ENCODE peak calls at places on chromosomes 7 and 10, in six cellular contexts. One of them, this sample, is unnamed.

GRCh38 chr7:16668049-16668858 is 22.3 kb downstream of the BZW2 start:
- DNase-seq in heart right ventricle: peak; percentile 58
- DNase-seq in SK-N-SH: peak; percentile 54
- DNase-seq in AG04450: peak; percentile 95
- DNase-seq in HCT116: peak; percentile 91
- DNase-seq in uterus: peak; percentile 77
- DNase-seq in this sample: peak; percentile 91

GRCh38 chr10:121788115-121788514 is 139.7 kb downstream of the ATE1 start:
- DNase-seq in heart right ventricle: no peak
- DNase-seq in SK-N-SH: no peak
- DNase-seq in AG04450: no peak
- DNase-seq in HCT116: no peak
- DNase-seq in uterus: no peak
- DNase-seq in this sample: no peak

GRCh38 chr10:133384071-133384470 is 5.0 kb downstream of the PAOX start:
- DNase-seq in heart right ventricle: no peak
- DNase-seq in SK-N-SH: no peak
- DNase-seq in AG04450: no peak
- DNase-seq in HCT116: no peak
- DNase-seq in uterus: no peak
- DNase-seq in this sample: no peak

GRCh38 chr10:81820418-81820817 is 54.6 kb upstream of the NRG3 start:
- DNase-seq in heart right ventricle: no peak
- DNase-seq in SK-N-SH: peak; percentile 9
- DNase-seq in AG04450: no peak
- DNase-seq in HCT116: no peak
- DNase-seq in uterus: no peak
- DNase-seq in this sample: peak; percentile 14

GRCh38 chr7:156064921-156065386 is 252.7 kb upstream of the SHH start:
- DNase-seq in heart right ventricle: no peak
- DNase-seq in SK-N-SH: no peak
- DNase-seq in AG04450: no peak
- DNase-seq in HCT116: no peak
- DNase-seq in uterus: no peak
- DNase-seq in this sample: peak; percentile 60

GRCh38 chr7:142554555-142555532 is 194.4 kb upstream of the PRSS1 start:
- DNase-seq in heart right ventricle: no peak
- DNase-seq in SK-N-SH: no peak
- DNase-seq in AG04450: no peak
- DNase-seq in HCT116: no peak
- DNase-seq in uterus: no peak
- DNase-seq in this sample: no peak

GRCh38 chr7:101901661-101902491 is 84.5 kb downstream of the CUX1 start:
- DNase-seq in heart right ventricle: no peak
- DNase-seq in SK-N-SH: no peak
- DNase-seq in AG04450: no peak
- DNase-seq in HCT116: no peak
- DNase-seq in uterus: no peak
- DNase-seq in this sample: no peak

GRCh38 chr10:29078919-29079318 is 210.0 kb upstream of the LYZL1 start:
- DNase-seq in heart right ventricle: no peak
- DNase-seq in SK-N-SH: peak; percentile 14
- DNase-seq in AG04450: no peak
- DNase-seq in HCT116: no peak
- DNase-seq in uterus: no peak
- DNase-seq in this sample: no peak

GRCh38 chr10:51804861-51805260 is 105.5 kb upstream of the CSTF2T start:
- DNase-seq in heart right ventricle: no peak
- DNase-seq in SK-N-SH: no peak
- DNase-seq in AG04450: peak; percentile 7
- DNase-seq in HCT116: no peak
- DNase-seq in uterus: no peak
- DNase-seq in this sample: no peak

GRCh38 chr10:121608669-121609190 is 10.5 kb upstream of the FGFR2 start:
- DNase-seq in heart right ventricle: no peak
- DNase-seq in SK-N-SH: peak; percentile 97
- DNase-seq in AG04450: no peak
- DNase-seq in HCT116: peak; percentile 43
- DNase-seq in uterus: peak; percentile 57
- DNase-seq in this sample: peak; percentile 59

GRCh38 chr10:112955736-112956421 is 5.8 kb downstream of the TCF7L2 start:
- DNase-seq in heart right ventricle: no peak
- DNase-seq in SK-N-SH: no peak
- DNase-seq in AG04450: peak; percentile 83
- DNase-seq in HCT116: no peak
- DNase-seq in uterus: peak; percentile 48
- DNase-seq in this sample: no peak

GRCh38 chr10:69403519-69403918 is 13.2 kb downstream of the TACR2 start:
- DNase-seq in heart right ventricle: no peak
- DNase-seq in SK-N-SH: no peak
- DNase-seq in AG04450: peak; percentile 76
- DNase-seq in HCT116: no peak
- DNase-seq in uterus: peak; percentile 48
- DNase-seq in this sample: no peak

GRCh38 chr7:17405786-17406185 is 107.3 kb downstream of the AHR start:
- DNase-seq in heart right ventricle: no peak
- DNase-seq in SK-N-SH: no peak
- DNase-seq in AG04450: peak; percentile 76
- DNase-seq in HCT116: peak; percentile 18
- DNase-seq in uterus: no peak
- DNase-seq in this sample: no peak

GRCh38 chr7:134899729-134900128 is 86.6 kb upstream of the AGBL3 start:
- DNase-seq in heart right ventricle: no peak
- DNase-seq in SK-N-SH: no peak
- DNase-seq in AG04450: no peak
- DNase-seq in HCT116: peak; percentile 67
- DNase-seq in uterus: no peak
- DNase-seq in this sample: peak; percentile 50

GRCh38 chr10:89591111-89591795 is 53.8 kb downstream of the PANK1 start:
- DNase-seq in heart right ventricle: peak; percentile 31
- DNase-seq in SK-N-SH: no peak
- DNase-seq in AG04450: no peak
- DNase-seq in HCT116: no peak
- DNase-seq in uterus: no peak
- DNase-seq in this sample: peak; percentile 9

GRCh38 chr10:67618116-67618515 is 77.9 kb downstream of the CTNNA3 start:
- DNase-seq in heart right ventricle: no peak
- DNase-seq in SK-N-SH: no peak
- DNase-seq in AG04450: peak; percentile 63
- DNase-seq in HCT116: no peak
- DNase-seq in uterus: no peak
- DNase-seq in this sample: no peak

GRCh38 chr10:112759519-112759918 is 190.5 kb upstream of the TCF7L2 start:
- DNase-seq in heart right ventricle: no peak
- DNase-seq in SK-N-SH: no peak
- DNase-seq in AG04450: no peak
- DNase-seq in HCT116: no peak
- DNase-seq in uterus: no peak
- DNase-seq in this sample: no peak

GRCh38 chr10:6578221-6579192 is 1.6 kb downstream of the PRKCQ start:
- DNase-seq in heart right ventricle: no peak
- DNase-seq in SK-N-SH: no peak
- DNase-seq in AG04450: no peak
- DNase-seq in HCT116: no peak
- DNase-seq in uterus: no peak
- DNase-seq in this sample: no peak

GRCh38 chr7:159191236-159191635 is 46.6 kb upstream of the VIPR2 start:
- DNase-seq in heart right ventricle: no peak
- DNase-seq in SK-N-SH: peak; percentile 48
- DNase-seq in AG04450: no peak
- DNase-seq in HCT116: no peak
- DNase-seq in uterus: no peak
- DNase-seq in this sample: no peak

GRCh38 chr10:110664483-110665420 is 20.6 kb downstream of the RBM20 start:
- DNase-seq in heart right ventricle: no peak
- DNase-seq in SK-N-SH: no peak
- DNase-seq in AG04450: peak; percentile 85
- DNase-seq in HCT116: peak; percentile 76
- DNase-seq in uterus: no peak
- DNase-seq in this sample: peak; percentile 47

GRCh38 chr10:97109562-97109961 is 76.2 kb downstream of the SLIT1 start:
- DNase-seq in heart right ventricle: no peak
- DNase-seq in SK-N-SH: no peak
- DNase-seq in AG04450: no peak
- DNase-seq in HCT116: no peak
- DNase-seq in uterus: no peak
- DNase-seq in this sample: no peak

GRCh38 chr7:143372070-143372469 is 9.1 kb upstream of the ZYX start:
- DNase-seq in heart right ventricle: peak; percentile 60
- DNase-seq in SK-N-SH: no peak
- DNase-seq in AG04450: no peak
- DNase-seq in HCT116: no peak
- DNase-seq in uterus: no peak
- DNase-seq in this sample: peak; percentile 31

GRCh38 chr10:129617768-129618167 is 150.7 kb downstream of the MGMT start:
- DNase-seq in heart right ventricle: no peak
- DNase-seq in SK-N-SH: no peak
- DNase-seq in AG04450: no peak
- DNase-seq in HCT116: no peak
- DNase-seq in uterus: no peak
- DNase-seq in this sample: no peak

GRCh38 chr7:131145026-131145425 is 182.7 kb upstream of the MKLN1 start:
- DNase-seq in heart right ventricle: no peak
- DNase-seq in SK-N-SH: no peak
- DNase-seq in AG04450: no peak
- DNase-seq in HCT116: peak; percentile 34
- DNase-seq in uterus: no peak
- DNase-seq in this sample: no peak

GRCh38 chr10:101022967-101023705 is 7.8 kb downstream of the PDZD7 start:
- DNase-seq in heart right ventricle: no peak
- DNase-seq in SK-N-SH: no peak
- DNase-seq in AG04450: no peak
- DNase-seq in HCT116: no peak
- DNase-seq in uterus: no peak
- DNase-seq in this sample: no peak

DNA sequence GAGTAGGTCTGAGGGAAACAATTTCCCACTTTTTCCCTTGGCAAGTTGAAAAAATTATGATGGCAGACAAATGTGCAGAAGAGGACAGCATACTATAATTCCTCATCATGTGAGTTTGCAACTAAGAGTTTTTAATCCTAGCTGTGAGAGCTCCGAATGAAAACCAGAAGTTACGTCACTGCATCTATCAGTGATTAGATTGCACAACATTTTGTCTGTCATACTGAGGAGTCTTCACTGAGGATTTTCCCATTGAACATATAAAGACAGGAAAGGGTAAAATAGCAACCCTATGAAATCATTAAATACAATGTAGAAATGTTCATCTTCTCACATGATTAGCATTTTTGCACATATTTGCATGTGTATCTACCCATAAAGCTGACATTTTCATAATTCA is 45.8 kb downstream of the ZNF736 start:
- DNase-seq in heart right ventricle: no peak
- DNase-seq in SK-N-SH: no peak
- DNase-seq in AG04450: no peak
- DNase-seq in HCT116: no peak
- DNase-seq in uterus: no peak
- DNase-seq in this sample: no peak
- H3K9me3 ChIP-seq in heart right ventricle: peaks cover 57% of the 10 kb centered on the region
- H3K9me3 ChIP-seq in SK-N-SH: peaks cover 2% of the 10 kb centered on the region
- H3K9me3 ChIP-seq in AG04450: peaks cover 32% of the 10 kb centered on the region
- H3K9me3 ChIP-seq in HCT116: peaks cover 34% of the 10 kb centered on the region
- H3K9me3 ChIP-seq in uterus: no peaks in the 10 kb centered on the region
- H3K9me3 ChIP-seq in this sample: peaks cover 3% of the 10 kb centered on the region

GRCh38 chr10:16967000-16967865 is 150.0 kb upstream of the RSU1 start:
- DNase-seq in heart right ventricle: no peak
- DNase-seq in SK-N-SH: no peak
- DNase-seq in AG04450: peak; percentile 88
- DNase-seq in HCT116: no peak
- DNase-seq in uterus: no peak
- DNase-seq in this sample: no peak
- TF ChIP-seq CTCF in heart right ventricle: no peak
- TF ChIP-seq CTCF in SK-N-SH: no peak
- TF ChIP-seq CTCF in AG04450: no peak
- TF ChIP-seq CTCF in HCT116: no peak
- TF ChIP-seq CTCF in uterus: no peak
- TF ChIP-seq CTCF in this sample: no peak

GRCh38 chr7:157964016-157964415 is 623.6 kb downstream of the PTPRN2 start:
- DNase-seq in heart right ventricle: no peak
- DNase-seq in SK-N-SH: no peak
- DNase-seq in AG04450: no peak
- DNase-seq in HCT116: no peak
- DNase-seq in uterus: no peak
- DNase-seq in this sample: no peak

GRCh38 chr7:157963526-157963925 is 624.1 kb downstream of the PTPRN2 start:
- DNase-seq in heart right ventricle: no peak
- DNase-seq in SK-N-SH: no peak
- DNase-seq in AG04450: no peak
- DNase-seq in HCT116: no peak
- DNase-seq in uterus: no peak
- DNase-seq in this sample: no peak

GRCh38 chr7:157964521-157964920 is 623.1 kb downstream of the PTPRN2 start:
- DNase-seq in heart right ventricle: no peak
- DNase-seq in SK-N-SH: no peak
- DNase-seq in AG04450: no peak
- DNase-seq in HCT116: no peak
- DNase-seq in uterus: no peak
- DNase-seq in this sample: no peak

GRCh38 chr7:157969995-157970394 is 617.6 kb downstream of the PTPRN2 start:
- DNase-seq in heart right ventricle: no peak
- DNase-seq in SK-N-SH: no peak
- DNase-seq in AG04450: no peak
- DNase-seq in HCT116: no peak
- DNase-seq in uterus: no peak
- DNase-seq in this sample: no peak

GRCh38 chr7:157966490-157966889 is 621.1 kb downstream of the PTPRN2 start:
- DNase-seq in heart right ventricle: no peak
- DNase-seq in SK-N-SH: no peak
- DNase-seq in AG04450: no peak
- DNase-seq in HCT116: no peak
- DNase-seq in uterus: no peak
- DNase-seq in this sample: no peak
- H3K9me3 ChIP-seq in heart right ventricle: no peaks in the 10 kb centered on the region
- H3K9me3 ChIP-seq in SK-N-SH: peaks cover 5% of the 10 kb centered on the region
- H3K9me3 ChIP-seq in AG04450: peaks cover 76% of the 10 kb centered on the region
- H3K9me3 ChIP-seq in HCT116: no peaks in the 10 kb centered on the region
- H3K9me3 ChIP-seq in uterus: no peaks in the 10 kb centered on the region
- H3K9me3 ChIP-seq in this sample: no peaks in the 10 kb centered on the region

DNA sequence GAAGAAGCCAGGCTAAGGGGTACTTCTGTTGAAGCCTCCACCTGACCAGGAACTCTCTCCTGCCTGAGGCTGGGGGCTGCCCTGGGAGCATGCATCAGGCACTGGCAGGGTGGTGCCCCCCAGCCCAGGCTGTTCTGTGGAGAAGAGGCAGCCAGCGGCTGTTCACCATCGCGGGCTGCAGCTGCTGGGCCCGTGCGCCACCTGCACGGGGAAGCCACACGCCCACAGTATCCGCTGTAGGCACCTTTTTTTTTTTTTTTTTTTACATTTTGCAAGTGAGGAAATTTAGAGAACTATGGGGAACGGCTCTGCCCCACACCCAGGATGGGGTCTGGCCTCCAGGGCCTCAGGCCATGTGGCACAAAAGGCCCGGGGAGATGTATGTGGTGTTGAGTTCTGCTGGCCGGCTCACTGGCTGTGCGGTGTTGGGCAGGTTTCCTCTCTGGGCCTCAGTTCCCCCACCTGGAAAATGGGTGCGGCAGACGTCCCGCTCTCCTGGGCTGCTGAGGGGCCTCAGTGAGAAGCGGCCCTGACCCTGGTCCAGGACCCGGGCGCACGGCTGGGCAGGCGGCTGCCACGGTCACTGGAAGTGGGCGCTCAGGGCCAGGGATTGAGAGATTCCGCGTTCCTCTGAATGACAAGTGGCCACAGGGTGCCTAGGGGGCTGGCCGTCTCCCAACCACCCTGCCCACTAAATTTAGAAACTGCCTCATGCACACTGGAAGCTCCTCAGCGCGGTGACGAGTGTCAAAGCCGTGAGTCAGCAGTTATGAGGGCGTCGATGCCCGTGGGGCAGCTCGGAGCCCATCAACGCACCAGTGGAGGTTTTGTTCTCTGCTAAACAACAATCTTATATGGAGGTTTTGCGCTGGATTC is 8.8 kb upstream of the INTS1 start:
- DNase-seq in heart right ventricle: peak; percentile 86
- DNase-seq in SK-N-SH: no peak
- DNase-seq in AG04450: no peak
- DNase-seq in HCT116: peak; percentile 77
- DNase-seq in uterus: peak; percentile 51
- DNase-seq in this sample: no peak
- TF ChIP-seq CTCF in heart right ventricle: no peak
- TF ChIP-seq CTCF in SK-N-SH: no peak
- TF ChIP-seq CTCF in AG04450: no peak
- TF ChIP-seq CTCF in HCT116: no peak
- TF ChIP-seq CTCF in uterus: no peak
- TF ChIP-seq CTCF in this sample: no peak